ENCODE peak calls at places on chromosomes 16 and 17, in four cellular contexts. D is CD4-positive, alpha-beta T cell; B is brain microvascular endothelial cell; K is body of pancreas. T is an unnamed sample.

GRCh38 chr16:85462405-85463227 is 150.5 kb upstream of the GSE1 start:
- DNase-seq in B (no peak), D (no peak), K (peak), T (no peak)

GRCh38 chr16:50313596-50314483 is 47.5 kb downstream of the ADCY7 start:
- DNase-seq in B (peak), D (no peak), K (peak), T (peak)

GRCh38 chr16:88706288-88706964 is at the start of the genes CTU2 and RNF166:
- DNase-seq in K (peak), D (peak), B (peak), T (peak)

GRCh38 chr17:63165420-63165819 is 199.4 kb downstream of the TANC2 start:
- DNase-seq in K (no peak), B (no peak), D (no peak), T (no peak)

GRCh38 chr16:28572659-28573510 is 19.2 kb downstream of the SGF29 start:
- DNase-seq in D (no peak), B (no peak), K (no peak), T (no peak)

GRCh38 chr16:49179714-49180330 is 101.8 kb downstream of the CBLN1 start:
- DNase-seq in K (no peak), B (no peak), D (no peak), T (no peak)

GRCh38 chr17:45985447-45985846 is 13.6 kb upstream of the STH start:
- DNase-seq in B (no peak), D (no peak), K (no peak), T (no peak)

GRCh38 chr17:80889897-80890550 is 101.6 kb upstream of the CHMP6 start:
- DNase-seq in K (no peak), B (no peak), D (no peak), T (no peak)

GRCh38 chr17:46167826-46168569 is 25.2 kb downstream of the KANSL1 start:
- DNase-seq in B (peak), K (no peak), D (no peak), T (peak)

GRCh38 chr17:49223517-49224197 is 6.9 kb downstream of the PHOSPHO1 start:
- DNase-seq in K (peak), B (peak), D (peak), T (no peak)

GRCh38 chr16:87845213-87845612 is 24.1 kb downstream of the SLC7A5 start:
- DNase-seq in B (no peak), D (no peak), K (no peak), T (no peak)

GRCh38 chr16:29663020-29663828 is at the start of gene SPN:
- DNase-seq in D (no peak), B (no peak), K (no peak), T (no peak)

GRCh38 chr16:22814330-22815105 is 556 bp downstream of the HS3ST2 start:
- DNase-seq in B (no peak), K (no peak), D (no peak), T (no peak)

GRCh38 chr17:13462673-13463124 is 139.0 kb downstream of the HS3ST3A1 start:
- DNase-seq in D (no peak), B (no peak), K (no peak), T (no peak)

GRCh38 chr17:49494937-49495841 is at the start of gene NGFR:
- DNase-seq in B (no peak), D (peak), K (peak), T (no peak)

GRCh38 chr17:57243171-57243622 is 13.1 kb upstream of the MSI2 start:
- DNase-seq in D (peak), B (peak), K (peak), T (peak)

GRCh38 chr17:43667506-43668438 is 6.0 kb upstream of the MEOX1 start:
- DNase-seq in B (peak), K (no peak), D (no peak), T (peak)

GRCh38 chr16:65919116-65919515 is 447.4 kb upstream of the CDH5 start:
- DNase-seq in B (no peak), K (no peak), D (no peak), T (no peak)

GRCh38 chr17:45092932-45093430 is 31.9 kb downstream of the NMT1 start:
- DNase-seq in B (peak), D (no peak), K (peak), T (peak)

GRCh38 chr17:38897176-38897575 is 27.3 kb downstream of the LASP1 start:
- DNase-seq in D (no peak), B (no peak), K (peak), T (no peak)

GRCh38 chr17:75261336-75262111 is at the start of the genes GGA3 and MRPS7:
- DNase-seq in B (peak), D (peak), K (peak), T (peak)

GRCh38 chr16:56848955-56849689 is 15.9 kb upstream of the SLC12A3 start:
- DNase-seq in K (no peak), B (peak), D (no peak), T (peak)

GRCh38 chr16:66026211-66026610 is 340.3 kb upstream of the CDH5 start:
- DNase-seq in D (no peak), K (no peak), B (peak), T (no peak)

GRCh38 chr17:73347355-73347754 is 35.6 kb upstream of the CDC42EP4 start:
- DNase-seq in B (no peak), D (no peak), K (no peak), T (no peak)

GRCh38 chr16:6643083-6643686 is 689.5 kb upstream of the RBFOX1 start:
- DNase-seq in K (peak), B (peak), D (peak), T (peak)

GRCh38 chr17:35536664-35537160 is 766 bp downstream of the SLFN12L start:
- DNase-seq in B (no peak), K (no peak), D (no peak), T (no peak)

GRCh38 chr17:60149691-60150582 is at the start of gene CA4:
- DNase-seq in K (peak), B (no peak), D (no peak), T (no peak)

GRCh38 chr17:57927048-57927723 is 28.0 kb downstream of the CUEDC1 start:
- DNase-seq in B (peak), K (peak), D (no peak), T (peak)

GRCh38 chr16:66109677-66110076 is 256.8 kb upstream of the CDH5 start:
- DNase-seq in K (no peak), B (no peak), D (no peak), T (no peak)

GRCh38 chr16:84806256-84806889 is 13.4 kb upstream of the CRISPLD2 start:
- DNase-seq in B (peak), K (no peak), D (no peak), T (peak)

GRCh38 chr16:996672-997071 is 15.1 kb downstream of the SOX8 start:
- DNase-seq in K (no peak), B (no peak), D (peak), T (no peak)
- H3K27ac ChIP-seq in K (peak), B (no peak), D (peak), T (no peak)

GRCh38 chr16:89999831-90000574 is 19.3 kb downstream of the DBNDD1 start:
- DNase-seq in K (no peak), D (no peak), B (no peak), T (no peak)
- TF ChIP-seq CTCF in K (no peak), D (no peak), B (peak), T (no peak)

GRCh38 chr17:19718613-19719364 is 2.4 kb upstream of the SLC47A2 start:
- DNase-seq in B (no peak), D (no peak), K (peak), T (no peak)

GRCh38 chr17:19718041-19718612 is 1.7 kb upstream of the SLC47A2 start:
- DNase-seq in D (no peak), K (no peak), B (no peak), T (no peak)

GRCh38 chr17:19720631-19721426 is 4.4 kb upstream of the SLC47A2 start:
- DNase-seq in B (no peak), K (no peak), D (no peak), T (no peak)

GRCh38 chr17:19720210-19720475 is 3.8 kb upstream of the SLC47A2 start:
- DNase-seq in D (no peak), K (no peak), B (no peak), T (no peak)

GRCh38 chr17:19719365-19720209 is 3.2 kb upstream of the SLC47A2 start:
- DNase-seq in D (no peak), K (no peak), B (no peak), T (no peak)
- H3K27ac ChIP-seq in D (no peak), K (no peak), B (no peak), T (no peak)

GRCh38 chr17:76995352-76996105 is 127.3 kb downstream of the MGAT5B start:
- DNase-seq in K (no peak), D (no peak), B (no peak), T (no peak)

GRCh38 chr17:77001487-77001886 is 133.3 kb downstream of the MGAT5B start:
- DNase-seq in K (no peak), B (no peak), D (no peak), T (no peak)

GRCh38 chr17:76996741-76997694 is 128.8 kb downstream of the MGAT5B start:
- DNase-seq in K (no peak), D (no peak), B (no peak), T (no peak)

GRCh38 chr17:76997981-76998531 is 129.9 kb downstream of the MGAT5B start:
- DNase-seq in B (no peak), K (no peak), D (peak), T (peak)

GRCh38 chr17:76998839-76999238 is 130.6 kb downstream of the MGAT5B start:
- DNase-seq in B (no peak), D (no peak), K (no peak), T (no peak)
- TF ChIP-seq CTCF in B (no peak), D (no peak), K (no peak), T (no peak)

GRCh38 chr17:67785122-67785477 is 40.2 kb upstream of the BPTF start:
- DNase-seq in B (no peak), K (no peak), D (no peak), T (no peak)

GRCh38 chr17:67784364-67785121 is 40.8 kb upstream of the BPTF start:
- DNase-seq in K (no peak), B (no peak), D (no peak), T (no peak)

DNA sequence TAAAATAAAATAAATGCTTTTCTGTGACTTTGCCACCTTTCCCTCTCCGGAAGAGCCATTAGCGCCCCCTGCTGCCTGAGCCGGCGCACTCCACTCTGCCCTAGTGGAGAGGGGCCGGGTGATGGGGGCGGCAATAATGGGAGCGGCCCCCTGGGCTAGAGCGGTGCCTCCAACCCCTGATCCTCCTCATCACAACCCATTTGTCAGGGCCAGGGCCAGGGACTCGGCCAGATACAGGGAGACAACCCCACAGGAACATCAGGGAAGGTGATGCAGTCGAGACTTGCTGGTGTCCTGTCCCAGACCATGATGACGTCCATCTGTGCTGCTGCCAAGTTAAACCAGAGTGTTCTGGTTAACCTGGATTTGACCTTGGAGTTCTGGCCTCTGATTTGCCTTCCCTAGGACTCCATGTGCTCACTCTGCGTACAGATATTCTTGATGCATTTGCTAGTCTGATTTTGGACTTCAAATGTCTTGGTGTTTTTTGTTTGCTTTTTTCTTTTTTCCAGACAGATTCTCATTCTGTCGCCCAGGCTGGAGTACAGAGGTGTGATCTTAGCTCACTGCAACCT is 46.1 kb upstream of the BPTF start:
- DNase-seq in K (peak), D (peak), B (peak), T (peak)
- H3K27ac ChIP-seq in K (peak), D (no peak), B (no peak), T (no peak)